ENCODE peak calls at places on chromosomes 6 and 20, in five cellular contexts. O is naive B cell; I is activated naive CD4-positive, alpha-beta T cell treated with Interleukin-2 at 50 U/mL for 16 hours; K is IMR-90; T is HS-5. F is an unnamed sample.

GRCh38 chr20:41622584-41622983 is 4.4 kb upstream of the CHD6 start:
- DNase-seq in T (no peak), K (no peak), I (no peak), O (no peak), F (no peak)

GRCh38 chr6:151209071-151209831 is 30.5 kb upstream of the AKAP12 start:
- DNase-seq in K (peak), O (no peak), I (no peak), T (no peak), F (peak)

GRCh38 chr20:16415079-16415478 is 158.2 kb downstream of the KIF16B start:
- DNase-seq in I (no peak), K (peak), T (peak), O (no peak), F (no peak)

GRCh38 chr20:46674253-46675083 is 14.8 kb downstream of the TP53RK start:
- DNase-seq in K (no peak), T (no peak), I (no peak), O (no peak), F (no peak)

GRCh38 chr6:158283304-158284005 is 28.8 kb upstream of the TULP4 start:
- DNase-seq in I (no peak), K (peak), T (no peak), O (no peak), F (peak)

GRCh38 chr6:158092806-158093205 is 75.3 kb downstream of the SERAC1 start:
- DNase-seq in O (no peak), K (no peak), I (no peak), T (no peak), F (no peak)

GRCh38 chr6:125294925-125295324 is 6.8 kb downstream of the HDDC2 start:
- DNase-seq in T (no peak), O (no peak), I (no peak), K (no peak), F (no peak)

GRCh38 chr6:154758125-154758524 is 24.9 kb downstream of the SCAF8 start:
- DNase-seq in I (no peak), O (no peak), T (no peak), K (no peak), F (peak)

GRCh38 chr6:36737043-36737785 is 39.6 kb downstream of the RAB44 start:
- DNase-seq in T (no peak), I (no peak), O (no peak), K (no peak), F (no peak)

GRCh38 chr6:138977242-138977641 is 10.8 kb downstream of the REPS1 start:
- DNase-seq in I (no peak), T (no peak), O (no peak), K (no peak), F (no peak)

GRCh38 chr6:132813173-132813856 is 1.1 kb upstream of the RPS12 start:
- DNase-seq in O (peak), K (no peak), T (peak), I (peak), F (peak)

GRCh38 chr6:156564807-156565149 is 212.4 kb upstream of the ARID1B start:
- DNase-seq in K (no peak), I (no peak), O (no peak), T (no peak), F (no peak)

GRCh38 chr6:149028767-149029405 is 282.1 kb downstream of the UST start:
- DNase-seq in K (peak), O (peak), I (peak), T (peak), F (peak)

GRCh38 chr6:145086197-145086596 is 649.1 kb downstream of the EPM2A start:
- DNase-seq in T (no peak), I (no peak), O (no peak), K (no peak), F (peak)

GRCh38 chr6:157779705-157780604 is 43.1 kb upstream of the SNX9 start:
- DNase-seq in K (peak), T (no peak), I (no peak), O (no peak), F (peak)

GRCh38 chr20:23637282-23638221 is at the start of gene CST3:
- DNase-seq in O (no peak), I (no peak), K (peak), T (peak), F (peak)

GRCh38 chr6:76697585-76697984 is 625.1 kb upstream of the IMPG1 start:
- DNase-seq in I (no peak), T (no peak), K (peak), O (no peak), F (peak)

GRCh38 chr6:12580296-12580695 is 136.3 kb upstream of the PHACTR1 start:
- DNase-seq in T (no peak), O (no peak), K (no peak), I (no peak), F (peak)

GRCh38 chr6:12369781-12370262 is 79.7 kb downstream of the EDN1 start:
- DNase-seq in K (no peak), O (no peak), I (no peak), T (no peak), F (no peak)

GRCh38 chr20:7798176-7798575 is 142.1 kb downstream of the HAO1 start:
- DNase-seq in O (no peak), I (no peak), T (no peak), K (no peak), F (no peak)

GRCh38 chr20:44610313-44610965 is 28.1 kb downstream of the PKIG start:
- DNase-seq in I (no peak), T (no peak), K (no peak), O (no peak), F (no peak)

GRCh38 chr6:18192026-18192425 is 36.8 kb downstream of the KDM1B start:
- DNase-seq in T (no peak), O (no peak), K (no peak), I (no peak), F (no peak)

GRCh38 chr6:167150815-167151557 is 6.8 kb downstream of the GPR31 start:
- DNase-seq in O (no peak), K (no peak), I (no peak), T (no peak), F (no peak)

GRCh38 chr20:916825-917224 is 691 bp upstream of the ANGPT4 start:
- DNase-seq in I (no peak), K (no peak), T (no peak), O (no peak), F (no peak)

GRCh38 chr6:109235639-109236038 is 140.3 kb downstream of the CEP57L1 start:
- DNase-seq in K (no peak), O (no peak), I (no peak), T (no peak), F (no peak)

GRCh38 chr6:11584264-11584663 is 46.7 kb downstream of the TMEM170B start:
- DNase-seq in I (no peak), O (no peak), K (peak), T (no peak), F (peak)

GRCh38 chr6:44737349-44737748 is 349.8 kb downstream of the CDC5L start:
- DNase-seq in T (no peak), K (no peak), O (no peak), I (no peak), F (no peak)

GRCh38 chr6:113288409-113288808 is 568.7 kb upstream of the MARCKS start:
- DNase-seq in O (no peak), I (no peak), K (no peak), T (no peak), F (no peak)

GRCh38 chr6:100538086-100538485 is 73.4 kb upstream of the SIM1 start:
- DNase-seq in K (no peak), O (no peak), I (no peak), T (no peak), F (peak)

GRCh38 chr6:129744880-129745237 is 34.9 kb upstream of the ARHGAP18 start:
- DNase-seq in O (no peak), T (no peak), I (no peak), K (no peak), F (no peak)

GRCh38 chr20:46631874-46632446 is 19.3 kb downstream of the SLC13A3 start:
- DNase-seq in T (no peak), I (no peak), K (no peak), O (no peak), F (no peak)

GRCh38 chr20:59903631-59904030 is 29.8 kb downstream of the SYCP2 start:
- DNase-seq in I (no peak), O (no peak), K (no peak), T (no peak), F (peak)

GRCh38 chr6:38907264-38907663 is 141.3 kb upstream of the GLP1R start:
- DNase-seq in K (no peak), T (no peak), I (no peak), O (no peak), F (no peak)

GRCh38 chr20:51447097-51447764 is 95.3 kb downstream of the NFATC2 start:
- DNase-seq in I (no peak), T (peak), K (peak), O (no peak), F (peak)

GRCh38 chr6:100678027-100678426 is 203.1 kb downstream of the ASCC3 start:
- DNase-seq in I (no peak), K (peak), T (no peak), O (no peak), F (peak)

GRCh38 chr20:4949833-4950178 is 51.5 kb downstream of the SLC23A2 start:
- DNase-seq in O (no peak), I (peak), T (no peak), K (peak), F (peak)

GRCh38 chr6:166572370-166573261 is 13.9 kb downstream of the RAMACL start:
- DNase-seq in O (no peak), I (no peak), T (no peak), K (peak), F (peak)

GRCh38 chr20:41577129-41578009 is 40.8 kb downstream of the CHD6 start:
- DNase-seq in O (no peak), K (no peak), I (no peak), T (no peak), F (no peak)

GRCh38 chr6:116289876-116290275 is 10.1 kb upstream of the TSPYL1 start:
- DNase-seq in O (no peak), K (no peak), T (no peak), I (no peak), F (no peak)